ENCODE peak calls at places on chromosome 12, in seven cellular contexts. W is activated CD8-positive, alpha-beta memory T cell treated with anti-CD3 and anti-CD28 coated beads for 1 hour; H is GM23338; Z is stimulated activated CD8-positive, alpha-beta memory T cell treated with anti-CD3 and anti-CD28 coated beads, Interleukin-15, amount 100 ng/mL, for 4 hours; R is psoas muscle; O is substantia nigra; A is mucosa of gallbladder. C is an unnamed sample.

GRCh38 chr12:68878846-68879245 is 54.1 kb downstream of the CPM start:
- DNase-seq in W (no peak), H (no peak), Z (no peak), R (no peak), O (no peak), A (no peak), C (no peak)

GRCh38 chr12:130132831-130133635 is 29.2 kb upstream of the FZD10 start:
- DNase-seq in W (no peak), H (no peak), Z (no peak), R (no peak), O (no peak), A (no peak), C (no peak)

GRCh38 chr12:110105159-110105558 is 19.0 kb upstream of the IFT81 start:
- DNase-seq in W (no peak), H (no peak), Z (no peak), R (no peak), O (no peak), A (no peak), C (no peak)

GRCh38 chr12:111582133-111582747 is 16.9 kb downstream of the ATXN2 start:
- DNase-seq in W (no peak), H (no peak), Z (no peak), R (no peak), O (no peak), A (no peak), C (no peak)

GRCh38 chr12:132642846-132643835 is 24.6 kb downstream of the P2RX2 start:
- DNase-seq in W (no peak), H (no peak), Z (no peak), R (no peak), O (no peak), A (no peak), C (no peak)

GRCh38 chr12:55718020-55718419 is 2.2 kb upstream of the RDH5 start:
- DNase-seq in W (no peak), H (peak), Z (no peak), R (peak), O (no peak), A (no peak), C (no peak)

GRCh38 chr12:3035815-3036702 is 41.1 kb upstream of the TSPAN9 start:
- DNase-seq in W (no peak), H (peak), Z (no peak), R (no peak), O (peak), A (no peak), C (peak)

GRCh38 chr12:113062502-113063395 is 6.2 kb downstream of the DTX1 start:
- DNase-seq in W (no peak), H (no peak), Z (no peak), R (no peak), O (no peak), A (no peak), C (peak)

GRCh38 chr12:21941522-21942376 is 523 bp upstream of the ABCC9 start:
- DNase-seq in W (no peak), H (peak), Z (no peak), R (peak), O (no peak), A (peak), C (peak)

GRCh38 chr12:105622220-105622619 is 291.7 kb downstream of the C12orf75 start:
- DNase-seq in W (no peak), H (no peak), Z (no peak), R (no peak), O (no peak), A (no peak), C (no peak)

GRCh38 chr12:124434951-124435805 is 132.2 kb downstream of the NCOR2 start:
- DNase-seq in W (no peak), H (no peak), Z (no peak), R (no peak), O (no peak), A (no peak), C (no peak)

GRCh38 chr12:52223411-52224039 is 9.5 kb upstream of the KRT7 start:
- DNase-seq in W (no peak), H (no peak), Z (no peak), R (no peak), O (no peak), A (no peak), C (no peak)

GRCh38 chr12:39426636-39427245 is 16.2 kb downstream of the KIF21A start:
- DNase-seq in W (no peak), H (no peak), Z (no peak), R (no peak), O (no peak), A (no peak), C (no peak)

GRCh38 chr12:56766535-56766934 is 3.4 kb downstream of the HSD17B6 start:
- DNase-seq in W (no peak), H (peak), Z (no peak), R (no peak), O (no peak), A (no peak), C (no peak)

GRCh38 chr12:29907486-29907885 is 123.7 kb upstream of the TMTC1 start:
- DNase-seq in W (no peak), H (no peak), Z (no peak), R (no peak), O (no peak), A (no peak), C (peak)

GRCh38 chr12:54296393-54297121 is 4.3 kb downstream of the NFE2 start:
- DNase-seq in W (no peak), H (no peak), Z (no peak), R (no peak), O (no peak), A (no peak), C (no peak)

GRCh38 chr12:121278450-121279375 is 17.8 kb downstream of the CAMKK2 start:
- DNase-seq in W (no peak), H (no peak), Z (no peak), R (peak), O (peak), A (peak), C (peak)

GRCh38 chr12:111033281-111034147 is 113.1 kb upstream of the MYL2 start:
- DNase-seq in W (no peak), H (peak), Z (no peak), R (no peak), O (no peak), A (no peak), C (no peak)

GRCh38 chr12:124745891-124746570 is 117.6 kb downstream of the SCARB1 start:
- DNase-seq in W (no peak), H (peak), Z (no peak), R (peak), O (peak), A (peak), C (peak)

GRCh38 chr12:104218935-104219334 is 3.4 kb downstream of the TXNRD1 start:
- DNase-seq in W (no peak), H (no peak), Z (no peak), R (no peak), O (no peak), A (no peak), C (peak)

GRCh38 chr12:46153267-46153872 is 115.5 kb downstream of the SLC38A1 start:
- DNase-seq in W (no peak), H (peak), Z (no peak), R (no peak), O (no peak), A (no peak), C (peak)

GRCh38 chr12:57237952-57238853 is 8.7 kb downstream of the SHMT2 start:
- DNase-seq in W (no peak), H (peak), Z (no peak), R (peak), O (no peak), A (no peak), C (no peak)